ENCODE peak calls at places on chromosomes 7 and 10, in nine cellular contexts. One of them, this sample, is unnamed.
A peak's percentile ranks its signal among the peaks of the same experiment; 100 is the strongest.

GRCh38 chr7:1693991-1694524 is 24.0 kb downstream of the ELFN1 start:
- DNase-seq in RPMI7951: peak; percentile 39
- DNase-seq in lower lobe of right lung: peak; percentile 38
- DNase-seq in activated T-cell treated with anti-CD3 and anti-CD28 coated beads for 1 hour: no peak
- DNase-seq in psoas muscle: peak; percentile 39
- DNase-seq in left ventricle myocardium inferior: peak; percentile 20
- DNase-seq in Daoy: peak; percentile 62
- DNase-seq in progenitor cell of endocrine pancreas: peak; percentile 8
- DNase-seq in activated CD8-positive, alpha-beta memory T cell treated with anti-CD3 and anti-CD28 coated beads for 4 hours: no peak
- DNase-seq in this sample: peak; percentile 75

GRCh38 chr10:83373659-83374058 is 765.6 kb upstream of the GHITM start:
- DNase-seq in left ventricle myocardium inferior: no peak
- DNase-seq in Daoy: no peak
- DNase-seq in activated CD8-positive, alpha-beta memory T cell treated with anti-CD3 and anti-CD28 coated beads for 4 hours: no peak
- DNase-seq in progenitor cell of endocrine pancreas: no peak
- DNase-seq in activated T-cell treated with anti-CD3 and anti-CD28 coated beads for 1 hour: no peak
- DNase-seq in lower lobe of right lung: no peak
- DNase-seq in psoas muscle: no peak
- DNase-seq in RPMI7951: peak; percentile 15
- DNase-seq in this sample: no peak

GRCh38 chr10:6023661-6024333 is 38.4 kb downstream of the IL2RA start:
- DNase-seq in activated CD8-positive, alpha-beta memory T cell treated with anti-CD3 and anti-CD28 coated beads for 4 hours: no peak
- DNase-seq in left ventricle myocardium inferior: no peak
- DNase-seq in RPMI7951: peak; percentile 53
- DNase-seq in activated T-cell treated with anti-CD3 and anti-CD28 coated beads for 1 hour: no peak
- DNase-seq in lower lobe of right lung: no peak
- DNase-seq in psoas muscle: no peak
- DNase-seq in Daoy: no peak
- DNase-seq in progenitor cell of endocrine pancreas: no peak
- DNase-seq in this sample: no peak

GRCh38 chr7:121330053-121330833 is 1.4 kb downstream of the WNT16 start:
- DNase-seq in activated CD8-positive, alpha-beta memory T cell treated with anti-CD3 and anti-CD28 coated beads for 4 hours: no peak
- DNase-seq in progenitor cell of endocrine pancreas: no peak
- DNase-seq in left ventricle myocardium inferior: no peak
- DNase-seq in psoas muscle: no peak
- DNase-seq in lower lobe of right lung: peak; percentile 31
- DNase-seq in RPMI7951: peak; percentile 27
- DNase-seq in Daoy: peak; percentile 42
- DNase-seq in activated T-cell treated with anti-CD3 and anti-CD28 coated beads for 1 hour: no peak
- DNase-seq in this sample: no peak

GRCh38 chr7:44971188-44971907 is 7.5 kb downstream of the MYO1G start:
- DNase-seq in lower lobe of right lung: no peak
- DNase-seq in RPMI7951: no peak
- DNase-seq in activated CD8-positive, alpha-beta memory T cell treated with anti-CD3 and anti-CD28 coated beads for 4 hours: no peak
- DNase-seq in Daoy: no peak
- DNase-seq in left ventricle myocardium inferior: no peak
- DNase-seq in progenitor cell of endocrine pancreas: no peak
- DNase-seq in activated T-cell treated with anti-CD3 and anti-CD28 coated beads for 1 hour: no peak
- DNase-seq in psoas muscle: no peak
- DNase-seq in this sample: no peak

GRCh38 chr7:1483079-1483478 is 21.1 kb downstream of the INTS1 start:
- DNase-seq in lower lobe of right lung: no peak
- DNase-seq in activated CD8-positive, alpha-beta memory T cell treated with anti-CD3 and anti-CD28 coated beads for 4 hours: no peak
- DNase-seq in RPMI7951: no peak
- DNase-seq in Daoy: no peak
- DNase-seq in progenitor cell of endocrine pancreas: no peak
- DNase-seq in left ventricle myocardium inferior: no peak
- DNase-seq in activated T-cell treated with anti-CD3 and anti-CD28 coated beads for 1 hour: no peak
- DNase-seq in psoas muscle: no peak
- DNase-seq in this sample: no peak

GRCh38 chr10:5890519-5890878 is 456 bp downstream of the FBH1 start:
- DNase-seq in RPMI7951: peak; percentile 53
- DNase-seq in progenitor cell of endocrine pancreas: no peak
- DNase-seq in lower lobe of right lung: no peak
- DNase-seq in activated CD8-positive, alpha-beta memory T cell treated with anti-CD3 and anti-CD28 coated beads for 4 hours: no peak
- DNase-seq in activated T-cell treated with anti-CD3 and anti-CD28 coated beads for 1 hour: peak; percentile 7
- DNase-seq in psoas muscle: no peak
- DNase-seq in left ventricle myocardium inferior: no peak
- DNase-seq in Daoy: peak; percentile 29
- DNase-seq in this sample: no peak

GRCh38 chr10:34759161-34759836 is 55.8 kb downstream of the PARD3 start:
- DNase-seq in Daoy: no peak
- DNase-seq in lower lobe of right lung: no peak
- DNase-seq in progenitor cell of endocrine pancreas: no peak
- DNase-seq in psoas muscle: no peak
- DNase-seq in left ventricle myocardium inferior: no peak
- DNase-seq in activated CD8-positive, alpha-beta memory T cell treated with anti-CD3 and anti-CD28 coated beads for 4 hours: no peak
- DNase-seq in activated T-cell treated with anti-CD3 and anti-CD28 coated beads for 1 hour: no peak
- DNase-seq in RPMI7951: peak; percentile 81
- DNase-seq in this sample: no peak

GRCh38 chr7:128941946-128942526 is 4.3 kb downstream of the IRF5 start:
- DNase-seq in RPMI7951: no peak
- DNase-seq in Daoy: no peak
- DNase-seq in activated T-cell treated with anti-CD3 and anti-CD28 coated beads for 1 hour: no peak
- DNase-seq in psoas muscle: no peak
- DNase-seq in lower lobe of right lung: no peak
- DNase-seq in progenitor cell of endocrine pancreas: no peak
- DNase-seq in left ventricle myocardium inferior: no peak
- DNase-seq in activated CD8-positive, alpha-beta memory T cell treated with anti-CD3 and anti-CD28 coated beads for 4 hours: no peak
- DNase-seq in this sample: no peak

GRCh38 chr10:15324611-15325010 is 46.5 kb downstream of the FAM171A1 start:
- DNase-seq in progenitor cell of endocrine pancreas: no peak
- DNase-seq in activated T-cell treated with anti-CD3 and anti-CD28 coated beads for 1 hour: no peak
- DNase-seq in left ventricle myocardium inferior: no peak
- DNase-seq in RPMI7951: peak; percentile 80
- DNase-seq in lower lobe of right lung: no peak
- DNase-seq in Daoy: no peak
- DNase-seq in activated CD8-positive, alpha-beta memory T cell treated with anti-CD3 and anti-CD28 coated beads for 4 hours: no peak
- DNase-seq in psoas muscle: no peak
- DNase-seq in this sample: no peak

GRCh38 chr7:129958643-129959479 is 6.1 kb upstream of the UBE2H start:
- DNase-seq in Daoy: peak; percentile 98
- DNase-seq in progenitor cell of endocrine pancreas: no peak
- DNase-seq in left ventricle myocardium inferior: peak; percentile 25
- DNase-seq in activated T-cell treated with anti-CD3 and anti-CD28 coated beads for 1 hour: no peak
- DNase-seq in psoas muscle: peak; percentile 85
- DNase-seq in RPMI7951: peak; percentile 93
- DNase-seq in lower lobe of right lung: no peak
- DNase-seq in activated CD8-positive, alpha-beta memory T cell treated with anti-CD3 and anti-CD28 coated beads for 4 hours: no peak
- DNase-seq in this sample: no peak

GRCh38 chr10:86729677-86730076 is 26.7 kb upstream of the BMPR1A start:
- DNase-seq in progenitor cell of endocrine pancreas: no peak
- DNase-seq in left ventricle myocardium inferior: no peak
- DNase-seq in lower lobe of right lung: no peak
- DNase-seq in Daoy: no peak
- DNase-seq in activated T-cell treated with anti-CD3 and anti-CD28 coated beads for 1 hour: no peak
- DNase-seq in psoas muscle: no peak
- DNase-seq in RPMI7951: no peak
- DNase-seq in activated CD8-positive, alpha-beta memory T cell treated with anti-CD3 and anti-CD28 coated beads for 4 hours: no peak
- DNase-seq in this sample: no peak

GRCh38 chr10:61774031-61774430 is 111.3 kb downstream of the CABCOCO1 start:
- DNase-seq in lower lobe of right lung: no peak
- DNase-seq in progenitor cell of endocrine pancreas: no peak
- DNase-seq in Daoy: no peak
- DNase-seq in left ventricle myocardium inferior: no peak
- DNase-seq in activated T-cell treated with anti-CD3 and anti-CD28 coated beads for 1 hour: no peak
- DNase-seq in psoas muscle: no peak
- DNase-seq in RPMI7951: no peak
- DNase-seq in activated CD8-positive, alpha-beta memory T cell treated with anti-CD3 and anti-CD28 coated beads for 4 hours: no peak
- DNase-seq in this sample: no peak

This sample was measured in substantia nigra.